ENCODE peak calls at places on chromosomes 13 and 19, in six cellular contexts. U is H1, Z is thoracic aorta, A is fibroblast of the aortic adventitia, N is MM.1S, T is cardiac fibroblast. B is an unnamed sample.

GRCh38 chr13:33742321-33742720 is 75.6 kb upstream of the RFC3 start:
- DNase-seq in U (no peak), Z (no peak), A (no peak), N (no peak), T (no peak), B (no peak)

GRCh38 chr13:67147257-67148218 is 82.6 kb downstream of the PCDH9 start:
- DNase-seq in U (no peak), Z (no peak), A (peak; percentile 74), N (no peak), T (peak; percentile 90), B (no peak)

GRCh38 chr19:2949939-2950285 is 5.1 kb upstream of the ZNF77 start:
- DNase-seq in U (no peak), Z (no peak), A (peak; percentile 64), N (no peak), T (no peak), B (no peak)

GRCh38 chr13:111564657-111565056 is 244.2 kb downstream of the TEX29 start:
- DNase-seq in U (no peak), Z (no peak), A (no peak), N (no peak), T (no peak), B (no peak)

GRCh38 chr19:37217855-37218591 is at the start of gene ZNF383:
- DNase-seq in U (peak; percentile 92), Z (peak; percentile 61), A (peak; percentile 86), N (peak; percentile 75), T (peak; percentile 89), B (peak; percentile 95)

GRCh38 chr19:58058428-58058827 is 654 bp upstream of the ZNF135 start:
- DNase-seq in U (peak; percentile 44), Z (no peak), A (no peak), N (no peak), T (no peak), B (no peak)

GRCh38 chr19:27867981-27868380 is 1345.0 kb downstream of the UQCRFS1 start:
- DNase-seq in U (no peak), Z (no peak), A (no peak), N (no peak), T (no peak), B (no peak)

GRCh38 chr13:23621316-23621645 is 51.1 kb downstream of the TNFRSF19 start:
- DNase-seq in U (no peak), Z (no peak), A (peak; percentile 42), N (no peak), T (peak; percentile 94), B (no peak)

GRCh38 chr19:34999498-35000337 is at the start of gene GRAMD1A:
- DNase-seq in U (peak; percentile 89), Z (peak; percentile 41), A (peak; percentile 83), N (peak; percentile 61), T (peak; percentile 86), B (no peak)

GRCh38 chr19:34998777-34999497 is 1.2 kb upstream of the GRAMD1A start:
- DNase-seq in U (peak; percentile 62), Z (no peak), A (no peak), N (no peak), T (no peak), B (no peak)

GRCh38 chr19:35002037-35002535 is 2.0 kb downstream of the GRAMD1A start:
- DNase-seq in U (no peak), Z (no peak), A (no peak), N (no peak), T (no peak), B (no peak)

GRCh38 chr19:35000338-35000646 is 169 bp downstream of the GRAMD1A start:
- DNase-seq in U (no peak), Z (no peak), A (no peak), N (no peak), T (no peak), B (no peak)

DNA sequence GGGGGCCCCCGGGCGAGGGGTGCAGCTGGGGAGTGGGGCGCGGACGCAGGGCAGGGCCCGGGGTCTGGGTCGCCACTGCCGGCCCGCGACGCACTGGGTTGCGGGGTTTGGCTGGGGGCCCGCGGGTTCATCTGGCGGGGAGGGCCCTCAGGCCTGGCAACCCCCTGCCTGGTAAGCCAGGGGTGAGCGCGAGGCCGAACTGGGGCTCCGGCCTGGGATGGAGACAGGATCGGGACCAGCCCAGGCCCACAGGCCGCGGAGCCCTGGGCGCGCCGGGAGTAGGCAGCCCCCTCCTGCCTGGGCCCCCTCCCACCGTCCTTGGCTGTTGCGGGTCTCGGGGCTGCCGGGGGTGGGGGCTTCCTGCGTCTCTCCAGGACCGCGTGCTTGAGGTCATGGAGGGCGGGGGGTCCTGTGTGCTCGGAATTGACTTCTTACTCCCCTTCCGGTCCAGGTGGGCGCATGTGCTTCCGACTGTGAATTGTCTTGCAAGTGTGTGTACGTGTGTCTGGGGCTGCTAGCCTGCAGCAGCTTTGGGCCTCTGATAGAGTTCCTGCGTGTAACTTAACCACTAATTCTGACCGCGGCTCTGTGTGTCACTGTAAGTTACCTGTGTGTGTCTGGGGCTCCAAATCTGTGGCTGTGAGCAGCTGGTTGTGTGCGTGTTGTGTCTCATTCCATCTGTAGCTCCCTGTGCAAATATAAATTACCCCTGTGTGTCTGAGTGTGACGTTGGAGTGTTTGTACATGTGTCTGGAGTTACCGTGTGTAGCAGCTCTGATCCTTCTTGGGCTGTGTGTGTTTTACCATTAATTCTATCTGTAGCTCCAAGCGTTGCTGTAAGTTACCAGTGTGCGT is 751 bp downstream of the GRAMD1A start:
- DNase-seq in U (no peak), Z (no peak), A (peak; percentile 41), N (peak; percentile 41), T (peak; percentile 49), B (no peak)
- TF ChIP-seq CTCF in U (no peak), Z (no peak), A (no peak), N (no peak), T (no peak), B (no peak)

DNA sequence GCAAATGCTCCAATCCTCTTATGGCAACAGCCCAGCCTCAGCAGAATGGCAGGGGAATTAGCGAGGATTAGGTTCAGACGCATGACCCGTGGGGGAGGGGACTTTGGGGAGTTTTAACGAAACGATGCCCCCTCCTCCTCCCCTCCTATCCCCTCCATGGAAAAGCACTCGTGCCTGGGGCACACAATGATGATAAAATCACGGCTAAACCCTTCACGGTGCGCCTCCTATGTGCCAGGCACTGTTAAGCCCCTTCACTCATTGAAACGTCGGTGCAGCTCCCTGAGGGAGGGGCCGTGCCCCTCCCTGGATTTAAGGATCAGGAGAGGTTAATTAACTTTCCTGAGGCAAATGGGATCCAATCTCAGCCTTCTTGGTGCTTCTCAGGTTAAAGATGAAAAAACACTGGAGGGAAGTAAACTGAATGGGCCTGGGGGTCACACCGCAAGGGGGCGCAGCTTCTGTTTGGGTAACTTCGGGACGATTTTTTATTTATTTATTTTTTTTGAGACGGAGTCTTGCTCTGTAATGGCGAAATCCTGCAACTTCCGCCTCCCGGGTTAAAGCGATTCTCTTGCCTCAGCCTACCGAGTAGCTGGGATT is 10.1 kb upstream of the TPRX2 start:
- DNase-seq in U (peak; percentile 91), Z (no peak), A (no peak), N (no peak), T (peak; percentile 35), B (no peak)
- TF ChIP-seq CTCF in U (peak; percentile 63), Z (peak; percentile 19), A (peak; percentile 19), N (peak; percentile 39), T (peak; percentile 49), B (peak; percentile 76)

GRCh38 chr19:15115080-15115479 is 7.9 kb downstream of the SYDE1 start:
- DNase-seq in U (no peak), Z (no peak), A (peak; percentile 52), N (no peak), T (peak; percentile 84), B (peak; percentile 91)
- TF ChIP-seq CTCF in U (no peak), Z (no peak), A (no peak), N (no peak), T (no peak), B (no peak)

DNA sequence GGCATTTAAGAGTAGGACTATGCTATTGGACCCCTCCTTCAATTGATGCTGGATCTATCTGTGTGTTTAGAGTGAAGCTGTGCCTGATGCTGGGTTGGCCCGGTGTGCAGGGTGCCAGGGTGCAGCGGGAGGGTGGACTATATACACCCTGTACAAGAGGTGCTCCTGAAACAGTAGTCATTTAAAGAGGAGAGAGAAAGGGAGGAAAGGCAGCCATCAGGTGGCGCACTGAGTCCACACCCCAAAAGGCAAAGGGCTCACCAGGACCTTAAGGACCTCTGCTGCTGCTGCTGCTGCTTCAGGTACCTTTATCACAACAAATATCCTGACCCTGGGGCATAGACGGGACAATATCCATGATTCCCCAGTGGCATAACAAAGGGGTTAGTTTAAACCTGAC is 39.4 kb downstream of the ZNF136 start:
- DNase-seq in U (peak; percentile 51), Z (no peak), A (no peak), N (no peak), T (peak; percentile 24), B (no peak)
- TF ChIP-seq CTCF in U (peak; percentile 63), Z (no peak), A (no peak), N (no peak), T (peak; percentile 7), B (no peak)

DNA sequence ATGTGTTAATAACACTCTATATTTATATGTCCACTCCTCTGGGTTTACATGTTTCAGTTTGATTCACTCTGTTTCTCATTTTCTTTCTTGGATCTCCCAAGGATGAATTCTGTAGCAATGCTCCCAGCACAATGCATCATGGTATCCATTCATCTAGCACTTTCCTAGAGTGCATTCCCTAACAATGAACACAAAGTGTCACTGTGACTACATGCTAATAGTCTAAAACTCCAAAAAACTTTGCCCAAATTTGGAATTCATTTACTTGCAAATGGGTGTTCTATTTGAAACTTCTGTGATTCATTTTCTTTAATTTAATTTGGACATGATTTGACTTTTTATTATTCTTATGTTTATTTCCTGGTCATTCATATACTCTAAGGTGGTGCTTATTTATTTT is 286.3 kb downstream of the POU4F1 start:
- DNase-seq in U (no peak), Z (no peak), A (peak; percentile 13), N (no peak), T (peak; percentile 38), B (no peak)
- TF ChIP-seq CTCF in U (no peak), Z (no peak), A (peak; percentile 32), N (peak; percentile 34), T (peak; percentile 44), B (peak; percentile 65)